ENCODE peak calls at places on chromosomes 12 and 14, in six cellular contexts. Z is choroid plexus epithelial cell, H is IMR-90, E is fibroblast of pulmonary artery, J is mesothelial cell of epicardium, G is neural progenitor cell. U is an unnamed sample.

GRCh38 chr14:92397140-92397815 is 74.3 kb downstream of the SLC24A4 start:
- DNase-seq in G (no peak), E (peak; percentile 25), J (no peak), Z (no peak), H (peak; percentile 62), U (no peak)

GRCh38 chr12:55930771-55931316 is at the start of gene DGKA:
- DNase-seq in E (peak; percentile 85), H (peak; percentile 85), G (peak; percentile 52), J (no peak), Z (peak; percentile 83), U (no peak)

GRCh38 chr12:10249690-10250455 is 37.2 kb downstream of the GABARAPL1 start:
- DNase-seq in H (no peak), E (no peak), G (no peak), Z (no peak), J (no peak), U (no peak)

GRCh38 chr12:97275261-97276197 is 187.1 kb upstream of the RMST start:
- DNase-seq in J (no peak), Z (no peak), H (no peak), G (peak; percentile 95), E (no peak), U (no peak)

GRCh38 chr12:25979563-25979962 is 21.1 kb downstream of the RASSF8 start:
- DNase-seq in J (no peak), G (no peak), H (no peak), E (peak; percentile 33), Z (peak; percentile 34), U (no peak)

GRCh38 chr12:50082644-50083043 is 2.5 kb upstream of the SMARCD1 start:
- DNase-seq in H (no peak), Z (no peak), G (no peak), J (no peak), E (no peak), U (peak; percentile 46)

GRCh38 chr12:27260746-27261145 is 16.7 kb downstream of the STK38L start:
- DNase-seq in H (peak; percentile 53), E (peak; percentile 79), G (no peak), J (no peak), Z (peak; percentile 76), U (no peak)

GRCh38 chr12:53383258-53383657 is 3.3 kb downstream of the SP1 start:
- DNase-seq in E (no peak), Z (no peak), H (no peak), J (no peak), G (no peak), U (peak; percentile 29)

GRCh38 chr14:75470238-75470797 is 42.5 kb downstream of the JDP2 start:
- DNase-seq in G (no peak), Z (no peak), E (no peak), H (no peak), J (no peak), U (no peak)

GRCh38 chr14:105591052-105591451 is 64.7 kb downstream of the TMEM121 start:
- DNase-seq in Z (no peak), H (no peak), J (no peak), G (no peak), E (no peak), U (peak; percentile 68)

GRCh38 chr14:23750357-23750756 is 114.2 kb downstream of the DHRS2 start:
- DNase-seq in H (no peak), Z (no peak), E (no peak), G (no peak), J (no peak), U (no peak)

GRCh38 chr14:26200675-26201074 is 397.2 kb downstream of the NOVA1 start:
- DNase-seq in G (no peak), Z (peak; percentile 41), H (peak; percentile 17), E (peak; percentile 33), J (no peak), U (no peak)

GRCh38 chr14:94047581-94047980 is 21.4 kb downstream of the OTUB2 start:
- DNase-seq in G (no peak), J (no peak), H (no peak), Z (no peak), E (no peak), U (no peak)

GRCh38 chr12:57571926-57572762 is 18.8 kb upstream of the PIP4K2C start:
- DNase-seq in H (no peak), G (no peak), Z (no peak), J (no peak), E (no peak), U (no peak)

GRCh38 chr12:130198026-130198662 is 35.9 kb downstream of the FZD10 start:
- DNase-seq in H (no peak), E (no peak), G (no peak), Z (no peak), J (no peak), U (no peak)

GRCh38 chr12:130198663-130199060 is 36.4 kb downstream of the FZD10 start:
- DNase-seq in J (no peak), E (no peak), Z (no peak), H (no peak), G (no peak), U (no peak)

GRCh38 chr12:130195369-130195768 is 33.1 kb downstream of the FZD10 start:
- DNase-seq in E (no peak), H (no peak), G (no peak), J (no peak), Z (no peak), U (no peak)

GRCh38 chr12:130195776-130196175 is 33.5 kb downstream of the FZD10 start:
- DNase-seq in G (no peak), E (no peak), Z (no peak), H (no peak), J (no peak), U (no peak)

DNA sequence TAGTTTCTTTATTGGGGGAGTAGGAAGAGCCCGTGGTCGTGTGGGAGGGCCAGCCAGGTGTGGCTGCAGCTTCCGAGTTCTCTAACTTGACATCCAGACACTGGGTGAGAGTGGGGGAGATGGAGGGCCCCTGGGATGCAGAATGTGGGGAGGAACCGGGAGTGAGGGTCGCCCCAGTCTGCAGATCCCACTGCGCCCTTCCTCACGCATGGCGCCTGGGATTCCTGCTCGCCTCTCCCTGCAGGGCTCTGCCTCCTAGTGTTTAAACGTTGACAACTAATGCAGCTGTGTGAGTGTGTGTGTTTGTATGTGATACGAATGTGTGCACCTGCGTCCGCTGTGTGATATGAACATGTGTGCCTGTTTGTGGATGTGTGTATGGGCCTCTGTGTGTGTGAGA is 34.6 kb downstream of the FZD10 start:
- DNase-seq in H (no peak), G (no peak), E (no peak), Z (no peak), J (no peak), U (no peak)
- TF ChIP-seq CTCF in H (no peak), G (no peak), E (no peak), Z (no peak), J (no peak), U (no peak)

DNA sequence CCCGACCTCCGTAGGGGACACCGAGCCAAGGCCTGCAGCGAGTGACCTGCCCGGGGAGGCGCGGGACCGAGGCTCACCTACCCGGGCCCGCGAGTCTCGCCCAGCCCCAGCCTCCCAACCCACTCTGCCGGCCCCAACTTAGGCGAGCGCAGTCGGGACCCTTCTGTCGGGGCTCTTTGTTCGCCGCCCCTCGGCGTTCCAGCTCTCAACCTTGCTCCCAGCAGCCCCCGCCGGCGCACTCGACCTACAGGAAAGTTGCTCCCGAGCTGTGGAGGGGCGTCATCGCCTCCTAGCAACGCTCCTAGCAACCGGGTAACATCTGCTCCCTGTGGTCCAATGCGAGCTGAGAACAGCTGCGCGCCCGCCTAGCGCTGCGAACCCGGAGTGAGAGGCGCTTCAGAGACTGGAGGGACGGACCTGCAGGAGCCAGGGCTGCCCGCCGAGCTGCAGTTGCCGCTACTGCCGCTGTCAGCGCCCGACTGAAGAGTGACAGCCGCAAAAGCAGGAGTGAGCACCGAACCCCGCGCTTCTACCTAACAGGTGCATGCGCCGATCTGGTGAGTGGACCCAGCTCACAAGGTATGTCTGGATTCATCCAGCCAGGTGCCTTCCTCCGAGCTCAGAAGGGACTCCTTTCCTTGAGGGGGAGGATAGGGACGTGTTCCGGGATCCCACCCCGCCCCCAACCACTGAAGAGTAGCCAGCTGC is 354.9 kb downstream of the SNAPC1 start:
- DNase-seq in G (peak; percentile 97), Z (peak; percentile 58), H (peak; percentile 83), J (peak; percentile 55), E (peak; percentile 60), U (peak; percentile 99)
- TF ChIP-seq CTCF in G (peak; percentile 54), Z (peak; percentile 35), H (peak; percentile 33), J (no peak), E (peak; percentile 20), U (peak; percentile 76)

DNA sequence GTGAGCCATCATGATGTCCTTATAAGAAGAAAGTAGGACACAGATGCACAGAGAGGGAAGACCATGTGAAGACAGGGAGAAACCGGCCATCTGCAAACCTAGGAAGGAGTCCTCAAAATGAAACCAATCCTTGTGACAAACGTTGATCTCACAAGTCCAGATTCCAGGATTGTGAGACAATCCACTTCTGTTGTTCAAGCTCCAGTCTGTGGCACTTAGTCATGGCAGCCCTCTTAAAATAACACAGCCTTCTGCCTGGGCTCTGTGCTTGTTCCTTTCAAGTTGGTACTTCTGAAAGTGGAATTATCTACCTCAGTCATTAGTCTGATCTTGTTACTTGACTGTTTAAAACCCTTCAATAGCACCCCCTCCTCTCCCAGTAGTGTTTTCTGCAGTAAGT is 111.1 kb upstream of the HIF1A start:
- DNase-seq in G (no peak), J (no peak), E (peak; percentile 72), Z (peak; percentile 78), H (peak; percentile 92), U (no peak)
- TF ChIP-seq CTCF in G (no peak), J (no peak), E (no peak), Z (no peak), H (no peak), U (no peak)

GRCh38 chr12:132142679-132143327 is 1.3 kb downstream of the DDX51 start:
- DNase-seq in G (no peak), J (no peak), Z (no peak), E (no peak), H (no peak), U (peak; percentile 67)

GRCh38 chr12:132146098-132146497 is 1.8 kb downstream of the NOC4L start:
- DNase-seq in Z (no peak), G (no peak), H (no peak), J (no peak), E (no peak), U (no peak)

GRCh38 chr12:132143328-132144071 is 619 bp downstream of the DDX51 start:
- DNase-seq in H (no peak), E (no peak), Z (no peak), J (no peak), G (peak; percentile 34), U (peak; percentile 86)

GRCh38 chr12:132145334-132145733 is 1.1 kb downstream of the NOC4L start:
- DNase-seq in Z (no peak), G (no peak), E (no peak), H (no peak), J (no peak), U (no peak)

DNA sequence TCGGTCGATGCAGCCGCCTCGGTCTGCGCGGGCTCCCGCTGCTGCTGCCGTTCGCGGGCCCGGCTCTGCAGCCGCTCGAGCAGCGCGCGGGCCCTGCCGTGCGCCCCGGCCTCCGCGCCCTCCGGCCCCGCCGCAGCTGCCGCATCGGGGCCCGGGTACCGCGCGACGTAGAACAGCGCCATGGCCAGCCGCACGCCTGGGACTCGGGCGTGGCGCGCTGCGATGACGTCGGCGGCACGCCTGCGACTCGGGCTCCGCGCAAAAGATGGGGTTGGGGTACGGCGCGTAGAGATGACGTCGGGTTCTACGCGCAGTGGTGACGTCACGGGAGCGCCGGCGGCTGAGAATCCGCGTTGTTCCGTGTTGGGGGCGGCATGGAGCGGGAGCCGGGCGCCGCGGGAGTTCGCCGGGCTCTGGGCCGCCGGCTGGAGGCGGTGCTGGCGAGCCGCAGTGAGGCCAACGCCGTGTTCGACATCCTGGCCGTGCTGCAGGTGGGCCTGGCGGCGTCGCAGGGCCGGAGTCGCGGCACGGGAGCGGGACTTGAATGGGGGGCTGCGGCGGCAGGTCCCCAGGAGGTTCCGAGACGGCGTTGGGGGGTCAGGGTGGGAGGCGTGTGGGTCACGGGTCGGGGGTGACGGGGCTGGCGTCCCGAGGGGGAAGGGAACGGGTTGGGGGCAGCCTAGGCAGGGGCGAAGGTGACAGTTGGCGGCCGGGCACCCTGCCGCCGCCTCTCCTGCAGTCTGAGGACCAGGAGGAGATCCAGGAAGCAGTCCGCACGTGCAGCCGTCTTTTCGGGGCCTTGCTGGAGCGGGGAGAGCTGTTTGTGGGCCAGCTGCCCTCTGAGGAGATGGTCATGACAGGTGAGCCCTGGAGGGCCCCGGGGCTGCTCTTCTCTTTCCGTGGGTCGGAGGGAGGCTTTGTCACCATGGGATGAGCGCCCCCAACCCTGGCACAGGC is at the start of the genes DDX51 and NOC4L:
- DNase-seq in G (peak; percentile 98), H (peak; percentile 93), J (peak; percentile 95), Z (peak; percentile 96), E (peak; percentile 96), U (peak; percentile 97)
- TF ChIP-seq CTCF in G (no peak), H (peak; percentile 7), J (no peak), Z (no peak), E (no peak), U (peak; percentile 1)

U was measured in chondrocyte.